ENCODE peak calls at places on chromosomes 5 and 9, in six cellular contexts. U, Z, T, J, Q and M are unnamed samples.

GRCh38 chr5:158770506-158770905 is 329.2 kb downstream of the EBF1 start:
- DNase-seq in T (peak), Z (no peak), J (peak), Q (no peak), U (no peak), M (peak)

GRCh38 chr9:33619666-33620404 is 95.8 kb downstream of the ANKRD18B start:
- DNase-seq in U (peak), Z (no peak), T (peak), Q (peak), J (no peak), M (no peak)

GRCh38 chr5:107466233-107466769 is 204.4 kb downstream of the EFNA5 start:
- DNase-seq in Z (no peak), J (peak), Q (peak), U (no peak), T (peak), M (no peak)

GRCh38 chr9:113350937-113351336 is 1.6 kb downstream of the BSPRY start:
- DNase-seq in Z (no peak), T (no peak), Q (no peak), U (no peak), J (no peak), M (no peak)

GRCh38 chr9:14400658-14400995 is 86.7 kb upstream of the NFIB start:
- DNase-seq in J (peak), Z (peak), U (no peak), Q (peak), T (peak), M (peak)

GRCh38 chr5:133782736-133783135 is 170.4 kb upstream of the FSTL4 start:
- DNase-seq in J (no peak), T (no peak), Q (no peak), Z (no peak), U (no peak), M (no peak)

GRCh38 chr5:180817847-180818246 is 15.2 kb upstream of the MGAT1 start:
- DNase-seq in Z (no peak), Q (no peak), J (no peak), U (no peak), T (no peak), M (no peak)

GRCh38 chr9:98329281-98329680 is 73.8 kb upstream of the TBC1D2 start:
- DNase-seq in T (no peak), Q (no peak), Z (no peak), J (no peak), U (no peak), M (no peak)

GRCh38 chr5:150113047-150113744 is 26.8 kb upstream of the CSF1R start:
- DNase-seq in J (peak), U (no peak), Q (no peak), T (no peak), Z (peak), M (peak)

GRCh38 chr5:139064613-139065012 is 133.6 kb downstream of the SIL1 start:
- DNase-seq in T (no peak), U (no peak), Z (no peak), Q (peak), J (no peak), M (no peak)

GRCh38 chr5:95798048-95798447 is 24.5 kb downstream of the GLRX start:
- DNase-seq in Z (no peak), U (no peak), T (no peak), Q (no peak), J (no peak), M (no peak)

GRCh38 chr9:72540348-72540873 is 19.0 kb downstream of the TMC1 start:
- DNase-seq in Q (no peak), J (no peak), T (no peak), Z (no peak), U (peak), M (no peak)

GRCh38 chr5:37071901-37072581 is 177.1 kb downstream of the CPLANE1 start:
- DNase-seq in Q (no peak), T (no peak), J (no peak), Z (no peak), U (peak), M (no peak)

DNA sequence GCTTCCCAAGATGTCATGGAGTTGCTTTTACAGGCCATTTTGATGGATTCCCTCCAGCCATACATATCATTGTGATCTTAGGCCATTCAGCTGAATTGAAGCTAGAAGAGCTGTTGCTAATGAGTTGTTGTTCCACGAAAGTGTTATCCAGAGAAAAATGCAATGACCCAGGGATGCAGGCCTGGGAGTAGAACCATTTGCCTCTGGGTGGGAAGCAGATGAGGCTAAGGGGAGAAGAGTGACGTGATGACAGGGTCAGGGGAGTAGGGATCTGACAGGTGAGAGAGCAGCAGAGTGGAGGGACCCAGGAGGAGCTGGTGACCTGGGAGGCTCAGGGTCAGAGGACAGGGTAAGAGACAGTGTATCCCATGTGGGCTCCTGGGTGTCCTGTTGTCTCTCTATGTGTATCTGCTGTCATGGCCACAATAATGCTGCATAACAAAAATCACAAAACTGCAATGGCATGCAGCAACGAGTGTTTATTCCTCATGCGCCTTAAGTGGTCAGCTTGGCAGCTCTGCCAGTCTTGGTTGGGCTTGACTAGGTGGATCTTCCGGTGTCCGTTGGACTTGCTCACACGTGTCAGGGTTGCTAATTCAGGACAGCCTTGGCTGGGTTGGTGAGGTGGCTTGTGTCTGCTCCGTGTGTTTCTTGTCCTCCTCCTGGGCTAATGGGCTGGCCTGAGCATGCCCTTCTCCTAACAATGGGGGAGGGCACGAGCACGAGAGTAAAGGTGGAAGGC is 90.6 kb downstream of the LIFR start:
- DNase-seq in Q (no peak), T (no peak), J (no peak), U (no peak), Z (no peak), M (no peak)
- H3K4me3 ChIP-seq in Q (no peak), T (no peak), J (no peak), U (no peak), Z (no peak), M (no peak)

DNA sequence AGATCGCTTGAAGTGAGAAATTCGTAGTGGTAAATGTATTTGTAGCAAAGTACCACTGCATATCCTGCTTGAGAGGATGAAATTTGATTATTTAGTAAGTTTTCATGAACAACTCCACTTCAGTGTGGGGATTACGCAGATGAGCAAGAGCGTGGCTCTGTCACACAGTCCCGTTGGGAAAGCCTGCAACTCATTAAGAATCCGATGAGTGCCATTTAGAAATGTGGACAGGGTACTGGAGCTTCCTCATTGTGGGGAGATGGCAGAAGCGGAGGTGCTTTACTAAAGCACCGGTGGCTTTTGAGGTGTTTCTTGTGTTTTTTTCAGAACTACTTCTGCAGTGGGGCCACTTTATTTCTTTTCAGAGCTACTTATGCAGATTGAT is 1.4 kb downstream of the TJP2 start:
- DNase-seq in T (no peak), Z (no peak), U (no peak), Q (no peak), J (no peak), M (no peak)
- H3K4me3 ChIP-seq in T (no peak), Z (no peak), U (peak), Q (no peak), J (no peak), M (no peak)

GRCh38 chr9:136620441-136621018 is 42.2 kb upstream of the EGFL7 start:
- DNase-seq in Z (no peak), U (no peak), J (no peak), T (no peak), Q (no peak), M (peak)

GRCh38 chr9:136616948-136617695 is 45.6 kb upstream of the EGFL7 start:
- DNase-seq in T (no peak), U (no peak), Z (peak), Q (no peak), J (no peak), M (no peak)

GRCh38 chr9:136619742-136620440 is 42.8 kb upstream of the EGFL7 start:
- DNase-seq in J (peak), T (no peak), U (no peak), Q (no peak), Z (peak), M (no peak)

GRCh38 chr9:136617746-136618577 is 44.8 kb upstream of the EGFL7 start:
- DNase-seq in U (no peak), J (no peak), T (no peak), Q (peak), Z (peak), M (no peak)

GRCh38 chr9:136618578-136619547 is 43.9 kb upstream of the EGFL7 start:
- DNase-seq in U (no peak), Z (peak), Q (peak), J (no peak), T (no peak), M (no peak)
- H3K4me3 ChIP-seq in U (no peak), Z (no peak), Q (no peak), J (no peak), T (no peak), M (no peak)

DNA sequence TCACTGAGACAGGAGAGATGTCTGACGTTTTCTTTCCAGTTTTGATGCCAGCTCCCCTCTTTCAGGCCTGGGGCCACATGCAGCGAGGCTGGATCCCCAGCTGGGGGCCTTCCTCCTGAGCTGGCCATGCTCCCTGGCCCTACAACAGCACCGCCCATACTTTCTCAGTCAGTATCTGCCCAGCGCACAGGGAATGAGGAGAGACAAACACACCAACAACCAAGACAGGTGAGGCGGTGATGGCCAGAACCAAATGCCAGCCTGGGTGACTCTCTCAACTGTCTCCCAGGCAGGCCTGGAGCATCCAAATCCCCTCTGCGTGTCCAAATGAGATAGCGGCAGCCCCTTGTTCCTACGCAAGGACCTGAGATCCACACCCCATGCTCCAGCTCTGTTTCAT is 109.6 kb downstream of the ROR2 start:
- DNase-seq in Z (no peak), Q (no peak), T (no peak), J (no peak), U (no peak), M (peak)
- H3K4me3 ChIP-seq in Z (no peak), Q (no peak), T (no peak), J (no peak), U (no peak), M (no peak)